ENCODE peak calls at places on chromosomes 3 and 15, in five cellular contexts. T, F, S, Y and J are unnamed samples.

GRCh38 chr15:70617076-70617910 is 146.1 kb downstream of the UACA start:
- DNase-seq in T (no peak), F (peak), S (no peak), Y (no peak), J (no peak)

GRCh38 chr3:27560484-27561056 is 76.4 kb upstream of the SLC4A7 start:
- DNase-seq in T (no peak), F (peak), S (no peak), Y (no peak), J (no peak)

GRCh38 chr3:175187586-175187985 is 328.5 kb downstream of the NAALADL2 start:
- DNase-seq in T (no peak), F (peak), S (no peak), Y (no peak), J (no peak)

GRCh38 chr15:70474682-70475438 is 288.5 kb downstream of the UACA start:
- DNase-seq in T (peak), F (peak), S (no peak), Y (no peak), J (no peak)

GRCh38 chr3:129628169-129628522 is 21.7 kb upstream of the PLXND1 start:
- DNase-seq in T (no peak), F (no peak), S (no peak), Y (no peak), J (no peak)

GRCh38 chr15:79332824-79333510 is 22.1 kb downstream of the TMED3 start:
- DNase-seq in T (no peak), F (no peak), S (no peak), Y (no peak), J (no peak)

GRCh38 chr15:62981071-62981470 is 61.5 kb upstream of the TPM1 start:
- DNase-seq in T (no peak), F (no peak), S (no peak), Y (no peak), J (no peak)

GRCh38 chr15:40536501-40536900 is 28.3 kb downstream of the CCDC32 start:
- DNase-seq in T (peak), F (peak), S (no peak), Y (no peak), J (no peak)

GRCh38 chr3:34174740-34175139 is 376.3 kb downstream of the PDCD6IP start:
- DNase-seq in T (no peak), F (no peak), S (no peak), Y (no peak), J (no peak)

GRCh38 chr3:57951106-57951882 is 56.9 kb upstream of the FLNB start:
- DNase-seq in T (peak), F (peak), S (no peak), Y (peak), J (no peak)